ENCODE peak calls at places on chromosomes 2 and 18, in eight cellular contexts. P is Peyer's patch, F is AG04450, Q is foreskin fibroblast, S is spleen, Z is astrocyte of the spinal cord, T is A549, R is fibroblast of the aortic adventitia. X is an unnamed sample.

GRCh38 chr2:24597181-24597870 is 106.3 kb downstream of the NCOA1 start:
- DNase-seq in S (no peak), Z (no peak), Q (no peak), P (no peak), T (no peak), F (no peak), R (peak), X (no peak)

GRCh38 chr2:64295326-64296149 is 151.3 kb upstream of the PELI1 start:
- DNase-seq in T (no peak), P (no peak), R (no peak), F (no peak), Q (peak), Z (no peak), S (no peak), X (no peak)

GRCh38 chr18:59735269-59735860 is 38.1 kb upstream of the CCBE1 start:
- DNase-seq in S (no peak), Z (no peak), R (no peak), Q (no peak), T (no peak), F (no peak), P (no peak), X (no peak)

GRCh38 chr18:52652451-52652850 is 312.5 kb downstream of the DCC start:
- DNase-seq in S (no peak), T (no peak), P (no peak), Z (no peak), R (no peak), F (no peak), Q (peak), X (no peak)

GRCh38 chr2:59389240-59389639 is 1148.1 kb upstream of the FANCL start:
- DNase-seq in S (no peak), P (no peak), Z (no peak), F (no peak), Q (peak), T (peak), R (no peak), X (no peak)

GRCh38 chr18:73987247-73987980 is 160.2 kb downstream of the FBXO15 start:
- DNase-seq in P (no peak), S (no peak), F (no peak), Z (peak), T (no peak), Q (peak), R (peak), X (no peak)

GRCh38 chr18:9741821-9742541 is 33.9 kb downstream of the RAB31 start:
- DNase-seq in R (no peak), Q (peak), T (peak), F (no peak), Z (peak), S (peak), P (peak), X (no peak)

GRCh38 chr2:44335806-44336538 is 25.3 kb downstream of the PREPL start:
- DNase-seq in Z (no peak), P (no peak), T (no peak), R (peak), F (no peak), S (no peak), Q (no peak), X (no peak)

GRCh38 chr2:64626963-64627760 is 26.6 kb downstream of the SERTAD2 start:
- DNase-seq in Z (no peak), R (no peak), Q (no peak), P (peak), S (no peak), F (no peak), T (no peak), X (no peak)

GRCh38 chr2:196440413-196440812 is 199.1 kb upstream of the CCDC150 start:
- DNase-seq in Q (peak), S (no peak), R (no peak), P (no peak), T (no peak), Z (no peak), F (no peak), X (no peak)

GRCh38 chr2:61135510-61135909 is 26.5 kb upstream of the C2orf74 start:
- DNase-seq in R (peak), Q (peak), T (peak), S (no peak), F (no peak), Z (peak), P (no peak), X (peak)

GRCh38 chr18:76405761-76406356 is 89.2 kb downstream of the ZNF516 start:
- DNase-seq in S (no peak), Z (no peak), R (peak), T (peak), P (peak), F (no peak), Q (peak), X (no peak)

GRCh38 chr2:20496069-20496468 is 49.2 kb downstream of the RHOB start:
- DNase-seq in S (no peak), Z (peak), P (no peak), Q (peak), F (no peak), T (peak), R (peak), X (no peak)

GRCh38 chr2:190304404-190304803 is 15.2 kb downstream of the HIBCH start:
- DNase-seq in S (no peak), R (no peak), Q (no peak), F (no peak), P (no peak), T (no peak), Z (no peak), X (no peak)

GRCh38 chr2:168035458-168035857 is 211.9 kb downstream of the STK39 start:
- DNase-seq in S (no peak), F (no peak), Z (no peak), T (no peak), Q (no peak), R (no peak), P (no peak), X (no peak)

GRCh38 chr2:61469424-61470121 is 1.3 kb downstream of the USP34 start:
- DNase-seq in T (no peak), F (no peak), R (peak), P (no peak), S (no peak), Z (peak), Q (peak), X (no peak)

GRCh38 chr2:20577495-20578235 is 73.2 kb downstream of the HS1BP3 start:
- DNase-seq in P (no peak), S (peak), Q (peak), R (peak), T (peak), Z (no peak), F (no peak), X (no peak)

GRCh38 chr2:176085861-176086771 is 2.4 kb upstream of the EVX2 start:
- DNase-seq in T (peak), F (no peak), S (no peak), Q (peak), P (peak), R (peak), Z (no peak), X (no peak)

GRCh38 chr18:61823595-61823994 is 69.2 kb downstream of the RNF152 start:
- DNase-seq in R (no peak), F (no peak), P (no peak), S (no peak), Q (no peak), T (no peak), Z (no peak), X (no peak)

DNA sequence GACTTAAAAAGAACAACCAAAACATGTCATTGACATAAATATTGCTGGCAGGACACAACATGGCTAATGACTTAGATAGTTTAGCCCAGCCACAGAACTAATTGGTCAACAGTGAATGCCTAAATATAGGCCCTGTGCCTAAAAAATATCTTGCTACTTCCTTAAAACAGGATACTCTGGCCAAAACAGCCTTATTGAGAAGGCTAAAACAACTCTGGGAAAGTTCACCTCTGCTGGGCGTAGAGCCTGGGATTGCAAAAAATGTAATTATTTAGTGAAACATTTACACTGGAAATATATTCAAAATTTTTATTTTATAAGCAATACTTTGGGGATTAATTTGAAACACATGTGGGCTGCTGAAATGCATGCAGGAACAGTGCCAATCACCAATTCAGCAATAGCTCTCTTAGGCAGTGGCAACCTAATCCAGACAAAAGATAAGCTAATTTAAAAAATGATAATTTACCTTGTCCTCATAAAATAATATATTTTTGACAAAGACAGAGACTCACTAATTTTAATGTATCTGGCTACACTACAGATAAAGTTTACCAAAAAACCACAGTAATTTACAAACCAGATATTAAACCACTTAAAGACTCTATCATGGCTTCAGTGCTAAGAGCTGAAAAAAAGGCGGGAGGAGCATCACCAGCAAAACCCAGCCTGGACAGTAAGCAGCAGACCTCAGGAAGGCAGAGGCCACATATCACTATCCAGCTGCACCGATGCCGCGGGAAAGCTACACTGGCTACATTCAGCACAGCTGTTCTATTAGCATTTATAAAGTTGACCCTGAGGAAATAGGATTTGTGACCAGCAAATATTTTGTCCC is 18.5 kb downstream of the TRAK2 start:
- DNase-seq in S (no peak), R (peak), Z (peak), F (no peak), P (no peak), Q (peak), T (no peak), X (no peak)
- H3K4me3 ChIP-seq in S (no peak), R (no peak), Z (no peak), F (no peak), P (no peak), Q (no peak), T (no peak), X (no peak)

DNA sequence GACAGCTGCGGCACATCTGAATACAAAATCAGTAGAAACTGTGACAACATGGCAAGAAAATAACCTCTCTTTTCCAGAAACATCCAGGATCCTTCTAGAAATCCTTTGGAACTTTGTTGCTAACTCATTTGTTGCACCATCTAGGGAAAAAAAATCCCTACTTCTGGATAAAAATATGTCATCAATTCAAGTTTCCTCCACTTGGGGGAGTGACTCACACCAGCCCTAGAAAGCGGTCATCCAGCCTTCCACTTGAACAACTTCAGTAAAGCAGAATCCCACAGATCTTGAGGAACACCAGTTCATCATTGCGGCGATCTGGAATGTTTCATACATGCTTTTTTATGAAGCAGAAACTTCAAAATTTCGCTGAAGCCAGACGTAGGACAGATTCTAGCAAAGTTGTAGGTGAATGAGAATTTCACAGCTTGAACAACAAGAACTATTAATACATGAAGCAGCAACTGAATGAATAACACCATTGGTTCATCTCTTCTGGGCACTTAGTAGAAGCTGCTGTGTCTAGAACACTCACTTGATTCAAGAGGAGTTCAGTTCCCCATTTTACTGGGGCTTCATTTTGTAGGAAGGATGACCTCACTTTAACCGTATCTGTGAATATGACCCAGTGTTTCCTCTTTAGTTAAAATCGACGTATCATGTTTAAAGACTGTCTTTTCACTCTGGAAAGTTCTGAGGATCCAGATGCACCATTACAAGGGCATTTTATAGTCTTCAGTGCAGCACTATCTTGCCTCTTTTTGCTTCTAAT is 48.0 kb downstream of the LRRTM1 start:
- DNase-seq in R (peak), Z (no peak), P (no peak), F (no peak), T (peak), S (no peak), Q (peak), X (peak)
- TF ChIP-seq CTCF in R (peak), Z (no peak), P (no peak), F (peak), T (no peak), S (no peak), Q (peak), X (peak)

DNA sequence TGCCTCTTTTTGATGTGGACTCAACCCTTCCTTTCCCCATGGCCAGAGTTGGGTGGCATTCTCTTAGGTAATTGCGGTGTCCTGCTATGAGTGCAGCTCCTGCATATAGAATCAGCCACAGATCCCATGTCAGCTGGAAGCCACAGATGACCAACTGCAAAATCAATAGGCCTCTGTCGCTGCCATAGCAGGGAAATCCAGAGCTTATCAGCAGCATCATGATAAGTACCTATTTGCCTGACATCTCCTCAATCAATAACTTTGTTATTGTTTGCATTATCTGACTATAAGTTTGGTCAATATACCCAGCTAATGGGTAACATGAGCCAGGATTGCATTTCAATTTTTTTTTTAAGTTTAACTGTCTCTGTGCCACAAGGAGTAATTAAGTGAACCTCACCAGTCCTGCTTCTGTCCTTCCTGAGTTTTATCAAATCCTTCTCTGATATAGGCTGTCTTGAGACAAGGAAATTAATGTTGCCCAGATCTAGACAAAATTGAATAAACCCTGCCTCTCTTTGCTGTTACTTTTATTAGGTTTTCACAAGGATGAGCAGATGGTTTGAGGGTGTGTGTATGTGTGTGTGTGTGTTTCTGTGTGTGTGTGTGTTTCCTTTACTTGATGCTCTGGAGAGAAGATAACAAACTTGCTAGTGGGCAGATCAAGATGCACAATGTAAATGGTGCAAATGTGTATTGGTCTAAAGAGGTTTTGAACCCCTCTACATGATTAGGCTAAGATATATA is 59.6 kb upstream of the CREB1 start:
- DNase-seq in T (no peak), R (no peak), S (no peak), Z (no peak), F (no peak), P (no peak), Q (no peak), X (no peak)
- H3K4me3 ChIP-seq in T (no peak), R (no peak), S (no peak), Z (no peak), F (no peak), P (no peak), Q (no peak), X (no peak)

GRCh38 chr2:153478289-153479261 is at the start of gene RPRM:
- DNase-seq in P (peak), Q (peak), R (peak), S (peak), Z (peak), T (peak), F (peak), X (no peak)
- TF ChIP-seq CTCF in P (no peak), Q (peak), R (peak), S (peak), Z (peak), T (peak), F (peak), X (peak)

GRCh38 chr2:239225456-239225855 is 175.4 kb downstream of the HDAC4 start:
- DNase-seq in P (no peak), F (no peak), R (no peak), T (no peak), S (peak), Q (no peak), Z (no peak), X (no peak)
- H3K4me3 ChIP-seq in P (no peak), F (no peak), R (no peak), T (no peak), S (no peak), Q (peak), Z (no peak), X (no peak)

X was measured in HFF-Myc.